ENCODE peak calls at places on chromosomes 16 and 17, in ten cellular contexts. R is SK-N-SH, I is esophagus muscularis mucosa, S is GM12878, F is K562, G is suprapubic skin, O is transverse colon, C is H1, H is stomach, Y is HepG2. K is an unnamed sample.
A peak's percentile ranks its signal among the peaks of the same experiment; 100 is the strongest.

GRCh38 chr17:17870292-17870691 is 33.5 kb upstream of the SREBF1 start:
- DNase-seq in C (no peak), F (no peak), G (no peak), S (no peak), Y (no peak), R (no peak), O (no peak), I (no peak), H (no peak), K (no peak)

GRCh38 chr17:19747829-19748806 is at the start of gene ALDH3A1:
- DNase-seq in F (no peak), H (peak; percentile 89), Y (peak; percentile 82), I (no peak), O (peak; percentile 58), R (no peak), C (no peak), G (no peak), S (no peak), K (no peak)

GRCh38 chr17:21278304-21279197 is 6.0 kb upstream of the MAP2K3 start:
- DNase-seq in H (peak; percentile 87), G (no peak), R (no peak), C (no peak), S (no peak), F (no peak), O (peak; percentile 80), I (no peak), Y (no peak), K (no peak)

GRCh38 chr17:15981646-15982580 is 17.6 kb downstream of the ZSWIM7 start:
- DNase-seq in H (no peak), G (no peak), Y (no peak), O (no peak), R (no peak), C (no peak), F (peak; percentile 26), I (no peak), S (no peak), K (no peak)

GRCh38 chr17:47057831-47058230 is 78.8 kb upstream of the RPRML start:
- DNase-seq in Y (no peak), I (no peak), F (no peak), G (no peak), S (no peak), O (no peak), H (no peak), C (no peak), R (peak; percentile 41), K (no peak)

GRCh38 chr17:82446124-82446523 is 4.4 kb downstream of the CYBC1 start:
- DNase-seq in C (no peak), H (no peak), S (no peak), R (no peak), F (no peak), O (no peak), I (no peak), Y (no peak), G (no peak), K (no peak)

GRCh38 chr17:7932949-7933348 is 943 bp downstream of the CNTROB start:
- DNase-seq in R (no peak), S (no peak), O (peak; percentile 57), Y (peak; percentile 21), F (peak; percentile 69), I (no peak), C (peak; percentile 46), H (peak; percentile 45), G (no peak), K (peak; percentile 76)

GRCh38 chr16:6684076-6684673 is 648.5 kb upstream of the RBFOX1 start:
- DNase-seq in S (no peak), I (peak; percentile 89), G (no peak), R (peak; percentile 36), O (peak; percentile 11), C (peak; percentile 66), F (peak; percentile 21), Y (peak; percentile 5), H (no peak), K (no peak)

GRCh38 chr17:59668816-59669215 is 38.4 kb downstream of the PTRH2 start:
- DNase-seq in R (no peak), Y (no peak), O (no peak), C (no peak), S (no peak), H (no peak), G (no peak), F (no peak), I (no peak), K (no peak)

GRCh38 chr16:50316848-50317630 is 50.7 kb downstream of the ADCY7 start:
- DNase-seq in S (no peak), F (no peak), C (no peak), O (no peak), Y (no peak), H (no peak), R (no peak), I (no peak), G (no peak), K (no peak)

GRCh38 chr17:50945779-50946222 is 79.6 kb upstream of the TOB1 start:
- DNase-seq in Y (no peak), O (no peak), C (no peak), H (no peak), F (no peak), S (no peak), G (no peak), R (no peak), I (no peak), K (peak; percentile 21)

GRCh38 chr17:7204335-7204734 is 15.3 kb downstream of the DLG4 start:
- DNase-seq in C (no peak), G (no peak), Y (no peak), S (no peak), O (no peak), I (no peak), R (peak; percentile 74), H (no peak), F (no peak), K (no peak)

GRCh38 chr17:79374807-79375206 is 236.0 kb downstream of the RBFOX3 start:
- DNase-seq in O (no peak), Y (no peak), R (no peak), S (no peak), G (no peak), C (no peak), I (no peak), H (no peak), F (no peak), K (no peak)

GRCh38 chr17:81403671-81404534 is 8.6 kb downstream of the BAHCC1 start:
- DNase-seq in G (no peak), O (no peak), C (no peak), Y (no peak), R (peak; percentile 73), F (no peak), I (no peak), S (no peak), H (no peak), K (no peak)

DNA sequence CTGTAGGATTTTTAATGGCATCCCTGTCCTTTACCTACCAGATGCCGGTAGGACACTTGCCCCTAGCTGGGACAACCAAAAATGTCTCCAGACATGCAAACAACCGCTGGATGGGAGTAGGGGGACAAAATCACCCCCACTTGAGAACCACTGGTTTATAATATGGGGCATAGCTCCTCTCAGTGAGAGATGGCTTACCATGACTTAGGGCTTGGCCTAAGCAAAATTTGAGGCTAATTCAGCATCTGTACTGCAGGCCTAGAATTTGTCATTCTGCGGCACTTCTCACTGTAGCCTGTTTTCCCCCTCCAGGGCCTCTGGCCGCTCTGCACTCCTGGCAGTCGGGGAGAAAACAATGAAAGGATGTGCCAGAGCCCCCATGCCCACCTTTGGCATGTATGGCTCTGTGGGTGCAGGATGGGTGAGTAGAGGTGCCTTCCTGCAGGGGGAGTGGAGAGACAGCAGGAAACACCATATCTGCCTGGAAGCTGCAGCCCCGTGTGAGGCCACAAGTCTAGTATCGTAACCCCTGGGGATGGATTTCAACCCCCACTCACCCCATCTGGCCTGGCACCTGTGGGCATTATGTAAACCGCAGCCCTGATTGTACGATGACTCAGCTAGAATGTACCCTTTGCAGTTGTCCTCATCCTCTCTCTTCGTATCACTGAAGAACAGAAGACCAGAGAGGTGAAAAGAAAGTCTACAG is 268.1 kb downstream of the SOX9 start:
- DNase-seq in G (no peak), S (peak; percentile 93), I (no peak), H (no peak), Y (no peak), F (no peak), R (no peak), O (no peak), C (no peak), K (no peak)
- TF ChIP-seq POLR2AphosphoS5 in G (no peak), S (no peak), I (no peak), H (no peak), Y (no peak), F (no peak), R (no peak), O (no peak), C (no peak), K (no peak)

GRCh38 chr17:32015245-32016013 is 8.2 kb downstream of the LRRC37B start:
- DNase-seq in Y (no peak), F (no peak), S (no peak), H (no peak), G (no peak), C (no peak), R (no peak), O (no peak), I (no peak), K (no peak)
- TF ChIP-seq EP300 in Y (no peak), F (no peak), S (no peak), H (no peak), G (no peak), C (no peak), R (no peak), O (no peak), I (no peak), K (no peak)

GRCh38 chr17:73434154-73434553 is 122.4 kb upstream of the CDC42EP4 start:
- DNase-seq in H (no peak), S (no peak), Y (no peak), O (no peak), I (no peak), G (no peak), R (no peak), F (no peak), C (no peak), K (no peak)
- H3K4me3 ChIP-seq in H (no peak overlapping the region), S (no peak overlapping the region), Y (no peak overlapping the region), O (no peak overlapping the region), I (no peak overlapping the region), G (no peak overlapping the region), R (no peak overlapping the region), F (no peak overlapping the region), C (no peak overlapping the region), K (no peak overlapping the region)

GRCh38 chr17:37107406-37108083 is 158.8 kb downstream of the AATF start:
- DNase-seq in O (no peak), S (no peak), F (no peak), Y (no peak), H (peak; percentile 87), R (peak; percentile 44), I (no peak), C (no peak), G (no peak), K (peak; percentile 77)

GRCh38 chr17:37110012-37110701 is 161.4 kb downstream of the AATF start:
- DNase-seq in F (no peak), O (no peak), H (no peak), S (no peak), C (no peak), R (peak; percentile 70), Y (no peak), I (no peak), G (no peak), K (no peak)

GRCh38 chr17:37111329-37111728 is 162.6 kb downstream of the AATF start:
- DNase-seq in G (no peak), S (no peak), O (no peak), C (no peak), Y (no peak), H (no peak), I (no peak), R (no peak), F (no peak), K (no peak)

GRCh38 chr17:37106049-37106448 is 157.3 kb downstream of the AATF start:
- DNase-seq in F (no peak), H (no peak), I (no peak), R (no peak), G (no peak), C (no peak), Y (no peak), S (no peak), O (no peak), K (no peak)

GRCh38 chr17:37110816-37111215 is 162.1 kb downstream of the AATF start:
- DNase-seq in G (no peak), R (no peak), S (no peak), Y (no peak), I (no peak), C (no peak), F (no peak), O (no peak), H (no peak), K (no peak)
- TF ChIP-seq POLR2AphosphoS5 in G (no peak), R (no peak), S (no peak), Y (no peak), I (no peak), C (no peak), F (no peak), O (no peak), H (no peak), K (no peak)